ENCODE peak calls at places on chromosomes 7 and 10, in five cellular contexts. Z is WERI-Rb-1, C is HFF-Myc, P is hepatocyte, Q is fibroblast of mammary gland. W is an unnamed sample.

GRCh38 chr7:139023076-139023475 is 12.8 kb downstream of the ZC3HAV1L start:
- DNase-seq in Z (no peak), C (no peak), P (no peak), Q (no peak), W (no peak)

GRCh38 chr7:179948-180694 is 12.2 kb upstream of the FAM20C start:
- DNase-seq in Z (no peak), C (no peak), P (no peak), Q (no peak), W (no peak)

GRCh38 chr7:135414850-135415439 is 95.0 kb downstream of the CNOT4 start:
- DNase-seq in Z (peak), C (peak), P (peak), Q (peak), W (peak)

GRCh38 chr10:102231357-102232318 is 5.5 kb downstream of the ELOVL3 start:
- DNase-seq in Z (peak), C (no peak), P (peak), Q (no peak), W (peak)

GRCh38 chr7:30321992-30322637 is 37.7 kb downstream of the ZNRF2 start:
- DNase-seq in Z (no peak), C (no peak), P (no peak), Q (peak), W (no peak)

GRCh38 chr7:38199154-38199553 is 21.1 kb downstream of the STARD3NL start:
- DNase-seq in Z (no peak), C (no peak), P (no peak), Q (no peak), W (no peak)

GRCh38 chr7:77368974-77369373 is 47.2 kb downstream of the GSAP start:
- DNase-seq in Z (no peak), C (no peak), P (no peak), Q (peak), W (no peak)

GRCh38 chr7:82468435-82468834 is 24.9 kb upstream of the CACNA2D1 start:
- DNase-seq in Z (no peak), C (no peak), P (no peak), Q (no peak), W (no peak)

GRCh38 chr7:81232084-81232799 is 313.4 kb upstream of the SEMA3C start:
- DNase-seq in Z (no peak), C (no peak), P (no peak), Q (no peak), W (no peak)

GRCh38 chr10:81978238-81978637 is 103.2 kb downstream of the NRG3 start:
- DNase-seq in Z (no peak), C (no peak), P (peak), Q (peak), W (no peak)

GRCh38 chr7:6385110-6385792 is 62.5 kb downstream of the DAGLB start:
- DNase-seq in Z (no peak), C (peak), P (peak), Q (peak), W (peak)

GRCh38 chr7:157669768-157670345 is 333.1 kb downstream of the DNAJB6 start:
- DNase-seq in Z (no peak), C (no peak), P (no peak), Q (no peak), W (no peak)

GRCh38 chr7:1758417-1758858 is 88.4 kb downstream of the ELFN1 start:
- DNase-seq in Z (peak), C (peak), P (peak), Q (peak), W (peak)

GRCh38 chr7:114084381-114085312 is 165.8 kb upstream of the PPP1R3A start:
- DNase-seq in Z (peak), C (no peak), P (peak), Q (peak), W (peak)

GRCh38 chr10:18140149-18140956 is at the start of gene CACNB2:
- DNase-seq in Z (peak), C (no peak), P (peak), Q (peak), W (no peak)

GRCh38 chr10:122565766-122566206 is 5.2 kb downstream of the DMBT1 start:
- DNase-seq in Z (peak), C (peak), P (peak), Q (peak), W (peak)
- TF ChIP-seq CTCF in Z (peak), C (peak), P (peak), Q (peak), W (peak)

GRCh38 chr7:131513245-131514061 is 43.0 kb downstream of the PODXL start:
- DNase-seq in Z (peak), C (peak), P (peak), Q (peak), W (peak)

GRCh38 chr7:131518626-131519025 is 37.8 kb downstream of the PODXL start:
- DNase-seq in Z (no peak), C (no peak), P (no peak), Q (no peak), W (no peak)

GRCh38 chr7:131521651-131522163 is 34.7 kb downstream of the PODXL start:
- DNase-seq in Z (no peak), C (no peak), P (no peak), Q (no peak), W (peak)

GRCh38 chr7:131522325-131522920 is 34.0 kb downstream of the PODXL start:
- DNase-seq in Z (no peak), C (no peak), P (no peak), Q (no peak), W (no peak)

DNA sequence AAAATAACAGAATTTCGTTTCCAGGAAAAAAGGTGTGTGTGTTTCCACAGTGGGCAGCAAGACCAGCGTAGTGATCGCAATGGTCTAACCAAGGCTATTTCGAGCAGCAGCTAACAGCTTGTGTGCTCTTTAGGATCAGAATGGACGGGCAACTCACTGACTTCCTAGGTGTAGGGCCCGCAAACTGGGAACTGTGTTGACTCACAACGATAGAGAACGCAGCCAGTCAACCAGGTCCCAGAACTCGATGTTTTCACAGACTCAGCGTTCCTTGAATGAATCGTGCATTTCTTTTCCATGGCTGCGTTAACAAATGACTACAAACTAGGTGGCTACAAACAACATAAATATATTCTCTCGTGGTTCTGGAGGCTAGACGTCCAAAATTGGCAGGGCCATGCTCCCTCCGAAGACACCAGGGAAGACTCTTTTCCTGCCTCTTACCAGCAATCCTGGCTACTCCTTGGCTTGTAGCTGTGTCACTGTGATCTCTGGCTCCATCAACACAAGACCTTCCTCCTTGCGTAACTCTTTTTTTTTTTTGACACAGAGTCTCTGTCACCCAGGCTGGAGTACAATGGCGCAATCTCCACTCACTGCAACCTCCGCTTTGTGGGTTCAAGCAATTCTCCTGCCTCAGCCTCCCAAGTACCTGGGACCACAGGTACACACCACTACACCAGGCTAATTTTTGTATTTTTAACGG is 39.1 kb downstream of the PODXL start:
- DNase-seq in Z (no peak), C (no peak), P (no peak), Q (no peak), W (no peak)
- TF ChIP-seq CTCF in Z (no peak), C (no peak), P (no peak), Q (no peak), W (no peak)

GRCh38 chr7:128697301-128697905 is 25.3 kb downstream of the GARIN1A start:
- DNase-seq in Z (no peak), C (peak), P (peak), Q (peak), W (peak)
- TF ChIP-seq CTCF in Z (no peak), C (peak), P (peak), Q (peak), W (no peak)

DNA sequence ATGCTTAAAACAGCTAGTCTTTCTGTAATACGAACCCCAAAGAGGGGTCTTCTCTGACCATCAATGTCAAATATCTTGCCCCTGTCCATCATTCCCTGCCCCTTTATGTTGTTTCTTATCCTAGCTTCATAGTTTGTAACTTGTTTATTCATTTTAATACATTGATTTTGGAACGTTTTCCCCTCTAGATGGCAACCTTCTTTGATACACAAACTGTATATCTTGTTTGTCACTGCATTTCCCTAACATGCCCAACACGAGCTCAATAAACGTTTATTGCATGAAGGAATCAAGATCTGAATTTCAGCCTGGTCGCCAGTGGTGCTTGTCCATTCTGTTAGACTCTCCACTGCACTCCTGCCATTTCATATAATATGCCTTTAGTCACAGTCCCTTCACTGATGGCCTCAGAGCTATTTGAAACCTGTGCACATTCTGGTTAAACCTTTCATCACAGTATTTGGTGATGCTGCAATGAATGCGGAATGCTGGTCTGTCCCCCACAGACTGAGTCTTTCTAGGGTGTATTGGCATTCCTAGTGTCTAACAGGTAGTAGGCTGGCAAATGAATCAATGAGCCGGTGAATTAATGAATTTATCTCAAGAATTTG is 55.0 kb upstream of the FRMD4A start:
- DNase-seq in Z (no peak), C (no peak), P (no peak), Q (peak), W (no peak)
- TF ChIP-seq CTCF in Z (no peak), C (peak), P (no peak), Q (peak), W (no peak)

GRCh38 chr10:97334370-97335175 is at the start of gene FRAT2:
- DNase-seq in Z (peak), C (no peak), P (peak), Q (peak), W (peak)

GRCh38 chr10:97335188-97335619 is 675 bp upstream of the FRAT2 start:
- DNase-seq in Z (no peak), C (no peak), P (no peak), Q (no peak), W (no peak)

GRCh38 chr10:97332586-97333350 is 1.8 kb downstream of the FRAT2 start:
- DNase-seq in Z (no peak), C (peak), P (peak), Q (peak), W (peak)

GRCh38 chr10:97333601-97334369 is 744 bp downstream of the FRAT2 start:
- DNase-seq in Z (no peak), C (no peak), P (peak), Q (peak), W (peak)

DNA sequence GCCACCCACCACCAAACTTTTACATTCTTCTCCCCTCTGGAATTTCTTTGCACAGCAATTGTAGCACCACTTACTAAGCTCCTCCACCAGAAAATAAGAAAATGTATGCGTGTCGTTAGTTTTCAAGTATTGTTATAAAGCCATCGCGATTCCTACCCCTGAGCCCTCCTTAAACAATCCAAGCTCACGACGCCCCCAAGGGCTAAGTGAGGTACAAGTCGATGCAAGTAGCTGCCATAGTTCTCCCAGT is 1.3 kb downstream of the FRAT2 start:
- DNase-seq in Z (peak), C (no peak), P (peak), Q (peak), W (peak)
- TF ChIP-seq CTCF in Z (peak), C (no peak), P (no peak), Q (peak), W (no peak)

GRCh38 chr10:26860542-26861325 is at the start of gene ABI1:
- DNase-seq in Z (peak), C (peak), P (peak), Q (peak), W (peak)
- TF ChIP-seq CTCF in Z (peak), C (peak), P (peak), Q (peak), W (no peak)

DNA sequence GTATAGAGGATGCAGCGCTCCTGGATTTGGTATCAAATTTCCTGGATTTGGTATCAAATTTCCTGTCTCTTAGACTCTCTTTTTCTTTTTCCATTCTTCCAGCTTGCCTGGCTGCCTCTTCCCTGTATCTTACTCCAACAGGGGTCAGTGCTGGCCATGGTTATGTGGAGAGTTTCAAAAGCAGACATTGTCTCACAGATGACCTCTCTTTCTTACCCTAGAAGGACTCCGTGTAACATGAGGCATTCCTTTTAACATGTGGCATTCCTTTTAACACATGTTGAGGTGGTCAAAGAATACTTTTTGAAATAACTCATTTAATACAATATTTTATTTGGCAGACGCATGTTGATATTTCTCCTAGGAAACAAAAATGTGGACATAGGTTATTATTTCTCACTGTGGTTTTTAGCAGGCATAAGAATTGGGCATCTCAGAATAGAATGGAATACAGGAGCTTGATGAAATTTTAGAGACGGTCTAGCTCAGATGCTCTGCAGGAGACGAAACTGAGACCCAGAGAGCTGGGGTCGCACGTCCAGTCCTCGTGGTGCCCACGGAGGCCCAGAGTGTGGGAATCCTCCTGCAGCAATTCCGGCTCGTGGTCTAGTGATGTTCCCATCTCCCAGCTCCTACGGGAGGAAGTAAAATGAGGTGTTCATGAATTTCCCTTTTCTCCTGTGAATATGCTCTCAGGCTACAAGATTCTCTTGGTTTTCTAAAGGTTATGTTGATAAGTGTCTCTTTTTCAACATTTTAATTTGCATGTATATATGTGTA is 59.6 kb upstream of the PITRM1 start:
- DNase-seq in Z (no peak), C (no peak), P (no peak), Q (peak), W (no peak)
- TF ChIP-seq CTCF in Z (no peak), C (peak), P (no peak), Q (peak), W (no peak)

GRCh38 chr7:55144333-55144954 is 125.6 kb downstream of the EGFR start:
- DNase-seq in Z (peak), C (no peak), P (no peak), Q (no peak), W (peak)
- TF ChIP-seq CTCF in Z (peak), C (peak), P (no peak), Q (peak), W (peak)

W was measured in Calu3.